ENCODE peak calls at places on chromosomes 12 and 14, in nine cellular contexts. M, N, F, J, K, Y, A, L and U are unnamed samples.

GRCh38 chr12:124898200-124898950 is 16.1 kb downstream of the UBC start:
- DNase-seq in M (peak; percentile 51), N (peak; percentile 60), F (peak; percentile 78), J (peak; percentile 35), K (peak; percentile 51), Y (peak; percentile 79), A (no peak), L (peak; percentile 82), U (no peak)

GRCh38 chr12:82665142-82665923 is 21.4 kb upstream of the TMTC2 start:
- DNase-seq in M (no peak), N (no peak), F (no peak), J (no peak), K (no peak), Y (no peak), A (no peak), L (no peak), U (no peak)

GRCh38 chr12:32126720-32127119 is 20.1 kb downstream of the BICD1 start:
- DNase-seq in M (no peak), N (no peak), F (peak; percentile 7), J (no peak), K (no peak), Y (no peak), A (no peak), L (no peak), U (no peak)

GRCh38 chr12:42508913-42509312 is 80.6 kb downstream of the PRICKLE1 start:
- DNase-seq in M (no peak), N (no peak), F (no peak), J (no peak), K (no peak), Y (no peak), A (no peak), L (no peak), U (no peak)

GRCh38 chr12:91225316-91225715 is 42.7 kb upstream of the DCN start:
- DNase-seq in M (no peak), N (no peak), F (no peak), J (no peak), K (no peak), Y (no peak), A (no peak), L (no peak), U (no peak)

GRCh38 chr14:61364243-61364642 is 42.9 kb downstream of the PRKCH start:
- DNase-seq in M (no peak), N (no peak), F (no peak), J (no peak), K (no peak), Y (no peak), A (no peak), L (no peak), U (no peak)

GRCh38 chr12:12121022-12121421 is 50.3 kb downstream of the BCL2L14 start:
- DNase-seq in M (no peak), N (no peak), F (no peak), J (no peak), K (no peak), Y (no peak), A (no peak), L (no peak), U (no peak)

GRCh38 chr14:24233538-24233866 is 773 bp downstream of the GMPR2 start:
- DNase-seq in M (no peak), N (no peak), F (peak; percentile 42), J (no peak), K (no peak), Y (no peak), A (no peak), L (no peak), U (no peak)

GRCh38 chr12:65335021-65335714 is 56.7 kb downstream of the MSRB3 start:
- DNase-seq in M (no peak), N (no peak), F (no peak), J (no peak), K (no peak), Y (no peak), A (no peak), L (no peak), U (no peak)

GRCh38 chr12:123153906-123154305 is 3.0 kb upstream of the PITPNM2 start:
- DNase-seq in M (no peak), N (no peak), F (peak; percentile 79), J (no peak), K (no peak), Y (no peak), A (no peak), L (no peak), U (no peak)

GRCh38 chr12:114692558-114693531 is 8.9 kb upstream of the TBX3 start:
- DNase-seq in M (no peak), N (no peak), F (peak; percentile 77), J (no peak), K (no peak), Y (no peak), A (peak; percentile 72), L (no peak), U (no peak)

GRCh38 chr12:58367041-58367440 is 425.7 kb downstream of the ATP23 start:
- DNase-seq in M (no peak), N (no peak), F (no peak), J (no peak), K (no peak), Y (no peak), A (no peak), L (no peak), U (no peak)

GRCh38 chr12:38523920-38524319 is 207.3 kb downstream of the ALG10B start:
- DNase-seq in M (no peak), N (no peak), F (no peak), J (no peak), K (no peak), Y (no peak), A (no peak), L (no peak), U (no peak)

GRCh38 chr14:21219561-21220111 is 49.6 kb downstream of the HNRNPC start:
- DNase-seq in M (no peak), N (no peak), F (no peak), J (no peak), K (no peak), Y (no peak), A (no peak), L (no peak), U (no peak)

GRCh38 chr14:24789277-24789832 is 155.4 kb upstream of the GZMB start:
- DNase-seq in M (peak; percentile 67), N (no peak), F (no peak), J (no peak), K (no peak), Y (no peak), A (no peak), L (no peak), U (no peak)

GRCh38 chr12:89775336-89776005 is 66.8 kb upstream of the ATP2B1 start:
- DNase-seq in M (no peak), N (no peak), F (no peak), J (no peak), K (no peak), Y (no peak), A (no peak), L (no peak), U (no peak)

GRCh38 chr14:49508124-49508523 is 78.1 kb downstream of the RPS29 start:
- DNase-seq in M (no peak), N (no peak), F (no peak), J (no peak), K (no peak), Y (no peak), A (no peak), L (no peak), U (no peak)

GRCh38 chr12:2341871-2342270 is 289.1 kb downstream of the CACNA1C start:
- DNase-seq in M (no peak), N (no peak), F (no peak), J (no peak), K (no peak), Y (no peak), A (no peak), L (no peak), U (no peak)

GRCh38 chr12:2672863-2673262 is 121.9 kb upstream of the FKBP4 start:
- DNase-seq in M (no peak), N (no peak), F (peak; percentile 36), J (no peak), K (no peak), Y (no peak), A (no peak), L (no peak), U (no peak)

GRCh38 chr14:106094654-106095189 is 568.3 kb downstream of the TMEM121 start:
- DNase-seq in M (no peak), N (peak; percentile 40), F (peak; percentile 57), J (no peak), K (no peak), Y (no peak), A (no peak), L (no peak), U (no peak)

GRCh38 chr14:50846171-50846880 is 15.4 kb upstream of the NIN start:
- DNase-seq in M (no peak), N (no peak), F (no peak), J (no peak), K (no peak), Y (no peak), A (no peak), L (no peak), U (no peak)

GRCh38 chr14:26204954-26205479 is 392.8 kb downstream of the NOVA1 start:
- DNase-seq in M (peak; percentile 79), N (no peak), F (peak; percentile 86), J (peak; percentile 33), K (peak; percentile 28), Y (no peak), A (peak; percentile 81), L (peak; percentile 20), U (no peak)

GRCh38 chr12:115820661-115821060 is 456.8 kb downstream of the MED13L start:
- DNase-seq in M (no peak), N (no peak), F (no peak), J (no peak), K (no peak), Y (no peak), A (no peak), L (no peak), U (no peak)

GRCh38 chr14:56196274-56196673 is 78.1 kb downstream of the PELI2 start:
- DNase-seq in M (no peak), N (no peak), F (no peak), J (no peak), K (no peak), Y (no peak), A (no peak), L (no peak), U (no peak)

GRCh38 chr12:122459211-122459610 is 36.7 kb upstream of the CLIP1 start:
- DNase-seq in M (no peak), N (no peak), F (peak; percentile 24), J (no peak), K (no peak), Y (no peak), A (no peak), L (no peak), U (peak; percentile 63)

GRCh38 chr12:94261119-94261518 is 112.7 kb downstream of the PLXNC1 start:
- DNase-seq in M (no peak), N (no peak), F (peak; percentile 73), J (no peak), K (no peak), Y (no peak), A (peak; percentile 62), L (no peak), U (no peak)

GRCh38 chr14:22600027-22600426 is 1.9 kb downstream of the ABHD4 start:
- DNase-seq in M (no peak), N (no peak), F (no peak), J (no peak), K (no peak), Y (no peak), A (no peak), L (no peak), U (no peak)

GRCh38 chr12:76025601-76026575 is 5.7 kb downstream of the PHLDA1 start:
- DNase-seq in M (no peak), N (no peak), F (peak; percentile 72), J (no peak), K (no peak), Y (no peak), A (no peak), L (no peak), U (no peak)

GRCh38 chr12:121720762-121721161 is 8.2 kb downstream of the TMEM120B start:
- DNase-seq in M (no peak), N (no peak), F (no peak), J (no peak), K (no peak), Y (no peak), A (no peak), L (no peak), U (no peak)